ENCODE peak calls at places on chromosomes 5 and 9, in six cellular contexts. V is HepG2, K is breast epithelium, R is suprapubic skin, J is sigmoid colon, P is A673. W is an unnamed sample.
A peak's percentile ranks its signal among the peaks of the same experiment; 100 is the strongest.

GRCh38 chr5:52449506-52449905 is 338.2 kb upstream of the ITGA1 start:
- DNase-seq in V (no peak), P (peak; percentile 68), K (no peak), J (no peak), R (no peak), W (no peak)

GRCh38 chr9:126160067-126160853 is 166.4 kb upstream of the MVB12B start:
- DNase-seq in K (no peak), P (no peak), R (no peak), J (no peak), V (no peak), W (no peak)

GRCh38 chr9:108040783-108041182 is 551.2 kb upstream of the KLF4 start:
- DNase-seq in K (peak; percentile 58), V (no peak), P (no peak), J (no peak), R (no peak), W (peak; percentile 8)

GRCh38 chr5:67149933-67150523 is 46.6 kb downstream of the CD180 start:
- DNase-seq in V (no peak), J (no peak), P (no peak), K (no peak), R (no peak), W (no peak)

GRCh38 chr5:56291058-56291404 is 57.9 kb upstream of the ANKRD55 start:
- DNase-seq in P (no peak), V (no peak), J (no peak), R (no peak), K (no peak), W (peak; percentile 16)

GRCh38 chr9:133991964-133992779 is at the start of gene VAV2:
- DNase-seq in V (peak; percentile 48), J (peak; percentile 84), K (no peak), R (peak; percentile 73), P (peak; percentile 62), W (peak; percentile 72)

GRCh38 chr9:108813951-108814601 is 41.7 kb downstream of the ACTL7B start:
- DNase-seq in V (peak; percentile 58), P (peak; percentile 61), K (no peak), R (no peak), J (no peak), W (no peak)

GRCh38 chr5:39757121-39757520 is 332.3 kb upstream of the DAB2 start:
- DNase-seq in J (no peak), V (no peak), K (no peak), R (no peak), P (no peak), W (no peak)

GRCh38 chr9:79764377-79764776 is 192.6 kb downstream of the TLE4 start:
- DNase-seq in R (no peak), K (no peak), V (no peak), P (peak; percentile 1), J (peak; percentile 76), W (no peak)

GRCh38 chr5:127656825-127657224 is 7.9 kb downstream of the CTXN3 start:
- DNase-seq in J (no peak), V (no peak), R (no peak), P (no peak), K (no peak), W (no peak)

GRCh38 chr5:43073597-43074546 is 33.8 kb upstream of the ANXA2R start:
- DNase-seq in J (no peak), K (no peak), P (peak; percentile 62), V (peak; percentile 49), R (no peak), W (peak; percentile 52)

GRCh38 chr5:35218981-35219380 is 11.3 kb downstream of the PRLR start:
- DNase-seq in V (no peak), J (no peak), R (no peak), P (no peak), K (no peak), W (no peak)

GRCh38 chr5:180553530-180553929 is 37.8 kb downstream of the SCGB3A1 start:
- DNase-seq in K (no peak), J (no peak), V (no peak), R (no peak), P (no peak), W (no peak)

GRCh38 chr5:151153766-151154272 is 3.8 kb downstream of the ANXA6 start:
- DNase-seq in J (no peak), V (no peak), K (no peak), R (no peak), P (no peak), W (no peak)

GRCh38 chr9:68446836-68447235 is 90.4 kb downstream of the PGM5 start:
- DNase-seq in P (no peak), V (no peak), R (no peak), K (no peak), J (peak; percentile 95), W (no peak)

GRCh38 chr5:181020716-181021115 is 19.4 kb upstream of the BTNL9 start:
- DNase-seq in R (no peak), P (no peak), K (no peak), J (no peak), V (no peak), W (no peak)

GRCh38 chr5:158634713-158635112 is 465.0 kb downstream of the EBF1 start:
- DNase-seq in R (peak; percentile 69), J (peak; percentile 75), K (no peak), V (no peak), P (no peak), W (no peak)

DNA sequence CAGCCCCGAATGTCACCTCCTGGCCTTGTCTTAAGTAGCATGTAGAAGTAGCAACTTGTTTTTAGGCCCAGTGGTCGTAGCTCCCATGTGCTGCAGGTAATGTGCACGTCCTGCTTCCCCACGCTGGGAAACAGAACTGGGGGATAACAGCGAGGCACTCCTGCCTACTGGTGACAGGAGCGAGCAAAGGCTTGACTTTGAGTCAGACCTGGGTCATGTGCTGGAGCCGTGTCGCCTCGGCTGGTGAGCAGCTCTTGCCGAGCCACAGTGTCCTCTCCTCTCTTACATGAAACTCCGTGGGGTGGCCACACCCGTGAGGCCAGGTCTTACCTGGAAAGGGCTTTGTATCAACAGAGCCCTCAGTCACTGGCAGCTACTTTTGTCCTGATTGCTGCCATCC is 17.5 kb upstream of the POMT1 start:
- DNase-seq in V (no peak), P (no peak), K (no peak), R (no peak), J (no peak), W (no peak)
- H3K36me3 ChIP-seq in V (peaks cover 65% of the 10 kb centered on the region), P (peaks cover 97% of the 10 kb centered on the region), K (peaks cover 25% of the 10 kb centered on the region), R (peaks cover 97% of the 10 kb centered on the region), J (peaks cover 69% of the 10 kb centered on the region), W (peaks cover 35% of the 10 kb centered on the region)

DNA sequence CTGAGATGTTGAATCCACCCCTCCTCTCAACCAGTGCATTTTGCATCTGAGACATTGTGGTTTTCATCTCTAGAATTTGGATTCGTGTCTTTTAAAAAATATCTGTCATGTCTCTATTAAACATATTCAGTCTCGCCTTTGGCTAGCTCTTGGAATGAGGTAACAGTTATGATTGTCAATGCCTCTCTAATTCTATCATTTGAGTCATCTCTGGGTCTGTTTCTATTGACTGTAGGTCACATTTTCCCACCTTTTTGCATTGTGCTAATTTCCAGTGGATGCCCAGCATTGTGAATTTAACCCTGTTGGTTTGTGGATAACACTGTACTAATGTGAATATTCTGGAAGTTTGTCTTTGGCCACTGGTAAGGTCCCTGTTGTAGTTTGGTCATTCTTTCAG is 8.4 kb upstream of the SLC6A3 start:
- DNase-seq in V (no peak), J (no peak), K (no peak), R (no peak), P (no peak), W (no peak)
- H3K9me3 ChIP-seq in V (peaks cover 35% of the 10 kb centered on the region), J (peaks cover 10% of the 10 kb centered on the region), K (peaks cover 34% of the 10 kb centered on the region), R (peaks cover 24% of the 10 kb centered on the region), P (peaks cover 51% of the 10 kb centered on the region), W (no peaks in the 10 kb centered on the region)

GRCh38 chr9:137305788-137306545 is 3.9 kb upstream of the NRARP start:
- DNase-seq in J (no peak), P (no peak), K (peak; percentile 50), V (no peak), R (peak; percentile 69), W (no peak)
- H3K27ac ChIP-seq in J (peak overlapping the region; percentile 67), P (peak overlapping the region; percentile 53), K (peak overlapping the region; percentile 89), V (no peak overlapping the region), R (peak overlapping the region; percentile 86), W (no peak overlapping the region)

DNA sequence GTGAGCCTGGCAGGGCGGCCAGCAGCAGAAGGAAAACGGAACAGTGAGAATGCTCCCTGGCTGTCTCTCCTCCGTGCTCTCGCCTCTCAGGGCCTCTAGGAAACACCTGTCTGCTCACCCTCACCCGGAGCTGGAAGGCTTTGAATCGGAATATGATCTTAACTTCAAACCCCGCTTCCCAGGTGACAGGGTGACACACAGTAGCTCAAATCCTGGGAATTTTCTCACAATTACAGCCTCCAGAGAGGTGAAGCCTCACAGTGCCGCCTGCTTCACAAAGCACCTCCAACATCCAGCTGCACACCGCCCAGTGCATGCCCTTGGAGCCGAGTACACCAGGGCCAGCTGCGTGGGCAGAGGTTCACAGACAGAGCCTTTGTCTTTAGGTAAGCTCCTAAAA is 12.5 kb downstream of the SEC16A start:
- DNase-seq in J (no peak), R (no peak), V (no peak), P (no peak), K (no peak), W (no peak)
- H3K36me3 ChIP-seq in J (peaks cover 39% of the 10 kb centered on the region), R (peaks cover 98% of the 10 kb centered on the region), V (peaks cover 50% of the 10 kb centered on the region), P (peaks cover 90% of the 10 kb centered on the region), K (peaks cover 12% of the 10 kb centered on the region), W (peaks cover 24% of the 10 kb centered on the region)

GRCh38 chr5:103075442-103075841 is 44.5 kb downstream of the GIN1 start:
- DNase-seq in K (no peak), R (no peak), V (no peak), J (no peak), P (no peak), W (no peak)
- H3K9me3 ChIP-seq in K (peaks cover 76% of the 10 kb centered on the region), R (peaks cover 33% of the 10 kb centered on the region), V (peaks cover 22% of the 10 kb centered on the region), J (peaks cover 40% of the 10 kb centered on the region), P (peaks cover 18% of the 10 kb centered on the region), W (peaks cover 6% of the 10 kb centered on the region)

DNA sequence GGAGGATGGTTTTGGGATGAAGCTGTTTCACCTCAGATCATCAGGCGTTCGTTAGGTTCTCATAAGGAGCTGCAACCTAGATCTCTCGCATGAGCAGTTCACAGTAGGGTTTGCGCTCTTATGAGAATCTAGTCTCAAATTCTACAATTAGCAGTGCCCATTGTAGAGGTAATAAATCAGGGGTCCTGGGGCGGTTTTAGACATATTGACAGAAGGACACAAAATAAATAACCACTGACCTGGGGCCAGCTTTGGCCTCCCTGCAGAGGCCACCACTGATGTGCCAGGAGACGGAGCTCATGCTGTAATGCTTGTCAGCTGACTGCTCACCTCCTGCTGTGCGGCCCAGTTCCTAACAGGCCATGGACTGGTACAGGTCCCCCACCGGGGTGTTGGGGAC is 67.6 kb upstream of the SPATA31D4 start:
- DNase-seq in R (no peak), K (no peak), P (no peak), J (no peak), V (no peak), W (no peak)
- H3K27ac ChIP-seq in R (no peak overlapping the region), K (no peak overlapping the region), P (no peak overlapping the region), J (no peak overlapping the region), V (no peak overlapping the region), W (no peak overlapping the region)

GRCh38 chr9:128103589-128103962 is 24.0 kb downstream of the PTGES2 start:
- DNase-seq in P (no peak), K (no peak), J (no peak), V (peak; percentile 41), R (no peak), W (no peak)
- H3K36me3 ChIP-seq in P (peaks cover 67% of the 10 kb centered on the region), K (peaks cover 8% of the 10 kb centered on the region), J (peaks cover 41% of the 10 kb centered on the region), V (peaks cover 23% of the 10 kb centered on the region), R (peaks cover 68% of the 10 kb centered on the region), W (peaks cover 19% of the 10 kb centered on the region)

GRCh38 chr5:141355641-141356040 is 820 bp downstream of the PCDHGA4 start:
- DNase-seq in J (no peak), V (no peak), R (no peak), P (no peak), K (no peak), W (no peak)
- H3K9me3 ChIP-seq in J (peaks cover 84% of the 10 kb centered on the region), V (peaks cover 24% of the 10 kb centered on the region), R (peaks cover 56% of the 10 kb centered on the region), P (peaks cover 46% of the 10 kb centered on the region), K (peaks cover 96% of the 10 kb centered on the region), W (peaks cover 2% of the 10 kb centered on the region)